ENCODE peak calls at places on chromosome 20, in four cellular contexts. C, B, E and Y are unnamed samples.

GRCh38 chr20:51345601-51346101 is 196.9 kb downstream of the NFATC2 start:
- DNase-seq in C (peak), E (peak), B (no peak), Y (no peak)

GRCh38 chr20:31681128-31681727 is 41.4 kb downstream of the BCL2L1 start:
- DNase-seq in E (no peak), C (no peak), B (no peak), Y (peak)

GRCh38 chr20:4109307-4109564 is 93.9 kb upstream of the RNF24 start:
- DNase-seq in B (peak), E (no peak), C (no peak), Y (no peak)

GRCh38 chr20:23086931-23087411 is 847 bp upstream of the CD93 start:
- DNase-seq in B (peak), E (no peak), C (peak), Y (peak)

GRCh38 chr20:53609501-53610445 is 16.1 kb upstream of the ZNF217 start:
- DNase-seq in E (peak), B (no peak), C (peak), Y (no peak)

GRCh38 chr20:62482136-62482833 is 6.5 kb upstream of the GATA5 start:
- DNase-seq in E (no peak), C (no peak), B (no peak), Y (no peak)

GRCh38 chr20:15512916-15513315 is 1060.3 kb downstream of the KIF16B start:
- DNase-seq in E (no peak), C (no peak), B (no peak), Y (no peak)

GRCh38 chr20:25056601-25057233 is 1.2 kb downstream of the ACSS1 start:
- DNase-seq in B (no peak), C (no peak), E (no peak), Y (no peak)

GRCh38 chr20:62741701-62742491 is 33.3 kb downstream of the NTSR1 start:
- DNase-seq in E (no peak), C (no peak), B (no peak), Y (peak)

GRCh38 chr20:62769346-62770071 is 26.8 kb upstream of the MRGBP start:
- DNase-seq in B (no peak), E (no peak), C (no peak), Y (peak)

GRCh38 chr20:10306440-10307358 is 88.1 kb downstream of the SNAP25 start:
- DNase-seq in B (no peak), C (no peak), E (peak), Y (no peak)

GRCh38 chr20:41213150-41213820 is 75.9 kb downstream of the PLCG1 start:
- DNase-seq in B (no peak), C (no peak), E (peak), Y (no peak)

GRCh38 chr20:17227669-17228623 is 1.1 kb downstream of the PCSK2 start:
- DNase-seq in B (no peak), E (peak), C (no peak), Y (no peak)

GRCh38 chr20:16279320-16279719 is 293.9 kb downstream of the KIF16B start:
- DNase-seq in E (no peak), C (no peak), B (peak), Y (no peak)

GRCh38 chr20:59731371-59731770 is 127.0 kb downstream of the PHACTR3 start:
- DNase-seq in C (no peak), B (peak), E (no peak), Y (no peak)

GRCh38 chr20:13790708-13791107 is 5.9 kb downstream of the NDUFAF5 start:
- DNase-seq in C (no peak), B (no peak), E (no peak), Y (no peak)

GRCh38 chr20:6744805-6745204 is 22.7 kb upstream of the BMP2 start:
- DNase-seq in E (no peak), C (no peak), B (no peak), Y (no peak)

DNA sequence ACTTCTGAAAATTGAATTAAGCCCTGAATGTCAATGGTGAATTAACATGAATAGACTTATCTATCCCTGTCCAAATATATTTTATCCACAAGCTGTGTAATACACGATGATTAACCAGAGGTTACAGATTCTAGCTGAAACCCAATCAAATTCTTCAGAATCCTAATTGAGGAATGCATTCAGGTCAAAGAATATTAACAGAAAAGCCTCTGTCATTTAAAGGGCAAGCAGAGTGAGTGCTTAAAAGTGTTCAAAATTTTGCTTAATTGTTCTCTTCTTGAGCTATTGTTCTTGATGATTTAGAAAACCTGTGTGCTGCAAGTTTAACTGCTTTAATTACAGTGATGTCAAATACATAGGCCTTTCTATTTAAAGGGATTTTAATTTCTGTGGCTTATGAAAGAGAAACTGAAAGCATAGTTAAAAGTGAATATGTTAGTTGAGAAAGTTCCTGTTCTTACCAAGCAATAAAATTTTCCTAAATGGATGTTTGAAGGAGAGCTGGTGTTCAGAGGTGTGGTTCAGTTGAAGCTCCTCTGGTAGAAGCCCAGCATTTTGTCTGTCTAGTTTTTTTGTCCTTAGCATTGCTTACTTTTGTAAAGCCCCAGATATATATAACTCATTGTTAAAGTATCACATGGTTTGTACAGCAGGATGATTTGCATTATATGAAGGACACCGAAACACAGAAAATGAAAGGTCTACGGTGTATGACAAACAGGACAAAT is 466.3 kb upstream of the PLCB4 start:
- DNase-seq in B (no peak), E (no peak), C (no peak), Y (no peak)
- TF ChIP-seq CTCF in B (no peak), E (no peak), C (no peak), Y (no peak)

DNA sequence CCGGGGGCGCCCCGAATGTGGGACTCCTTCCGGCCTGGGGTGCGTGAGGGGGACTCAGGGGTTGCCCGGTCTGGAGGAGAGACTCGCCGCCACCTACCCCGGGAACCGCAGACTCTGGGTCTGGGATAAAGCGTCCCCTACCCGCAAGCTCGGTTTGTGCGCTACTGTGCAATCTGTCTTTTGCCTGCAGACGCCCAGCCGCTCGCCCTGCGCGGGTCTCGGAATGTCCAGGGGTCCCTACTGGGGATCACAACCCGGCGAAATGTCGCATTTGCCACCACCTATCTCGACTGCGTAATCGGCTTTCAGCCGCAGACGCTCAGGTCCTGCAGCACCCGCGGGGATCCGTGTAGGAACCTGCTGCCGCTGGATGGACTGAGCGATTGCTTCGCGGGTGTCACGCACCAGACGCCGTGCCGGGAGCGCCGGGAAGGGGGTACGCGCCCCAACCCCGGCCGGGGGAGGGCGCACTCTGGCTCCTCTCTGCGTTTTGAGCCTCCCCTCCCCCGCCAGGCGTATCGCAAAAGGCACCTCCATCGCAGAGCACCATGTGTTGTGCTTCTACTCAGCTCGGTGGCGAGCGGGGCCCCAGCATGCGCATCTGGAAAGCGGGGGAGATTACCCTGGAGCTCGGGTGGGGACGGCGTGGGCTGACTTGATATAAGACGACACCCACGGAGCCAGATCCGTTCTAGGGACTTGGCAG is 824 bp upstream of the PTPRA start:
- DNase-seq in B (peak), C (peak), E (peak), Y (no peak)
- TF ChIP-seq CTCF in B (peak), C (peak), E (peak), Y (peak)

DNA sequence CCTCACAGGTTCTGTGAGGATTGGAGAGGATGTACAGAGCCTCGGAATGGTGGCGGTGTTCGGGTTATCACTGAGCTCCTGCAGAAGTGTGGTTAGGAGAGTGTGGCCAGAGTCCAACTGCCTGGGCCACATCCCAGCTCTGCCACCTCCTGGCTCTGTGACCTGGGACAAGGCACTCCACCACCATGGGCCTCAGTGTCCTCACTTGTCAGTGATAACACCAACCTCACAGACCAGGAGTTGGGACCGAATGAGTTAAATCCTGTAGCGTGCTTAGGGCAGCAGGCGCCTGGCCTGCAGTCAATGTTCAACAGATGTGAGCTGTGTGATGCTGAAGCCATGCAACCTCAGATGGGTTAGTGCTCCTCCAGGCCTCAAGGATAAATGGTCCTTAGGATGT is 23.6 kb downstream of the SIRPA start:
- DNase-seq in C (no peak), B (no peak), E (no peak), Y (no peak)
- TF ChIP-seq CTCF in C (no peak), B (no peak), E (no peak), Y (no peak)

GRCh38 chr20:36992802-36993334 is 41.4 kb upstream of the SAMHD1 start:
- DNase-seq in E (no peak), B (no peak), C (no peak), Y (no peak)
- TF ChIP-seq CTCF in E (no peak), B (no peak), C (no peak), Y (no peak)

GRCh38 chr20:48921168-48921882 is at the start of gene ARFGEF2:
- DNase-seq in B (peak), E (peak), C (peak), Y (peak)
- TF ChIP-seq CTCF in B (no peak), E (no peak), C (no peak), Y (no peak)

GRCh38 chr20:38536310-38536709 is 44.7 kb upstream of the ADIG start:
- DNase-seq in E (peak), B (no peak), C (no peak), Y (no peak)
- TF ChIP-seq CTCF in E (no peak), B (no peak), C (no peak), Y (no peak)

DNA sequence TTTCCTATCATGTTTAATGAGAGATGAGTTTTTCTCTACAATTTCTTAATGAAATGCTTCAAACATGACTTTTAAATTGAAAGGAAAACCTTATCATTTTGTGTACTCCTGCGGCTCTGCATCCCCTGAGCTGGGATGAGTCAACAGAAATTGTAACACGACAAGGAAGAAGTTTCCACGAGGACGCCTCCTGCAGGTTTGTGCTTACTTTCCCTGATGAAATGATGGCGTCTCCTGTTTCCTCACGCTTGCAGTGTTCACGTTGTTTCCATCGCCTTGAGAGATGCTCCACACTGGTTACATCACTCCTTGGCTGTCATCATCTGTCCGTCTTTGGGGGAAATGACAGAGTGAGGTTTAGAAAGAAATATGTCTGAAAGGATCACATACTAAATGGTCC is 233.7 kb upstream of the ZFP64 start:
- DNase-seq in E (no peak), C (no peak), B (no peak), Y (no peak)
- TF ChIP-seq CTCF in E (no peak), C (no peak), B (no peak), Y (no peak)

GRCh38 chr20:1397710-1398109 is 4.9 kb upstream of the FKBP1A start:
- DNase-seq in C (no peak), B (no peak), E (no peak), Y (no peak)
- TF ChIP-seq CTCF in C (no peak), B (peak), E (peak), Y (no peak)